ENCODE peak calls at places on chromosomes 13 and 19, in five cellular contexts. O is endodermal cell, H is NB4, G is Peyer's patch, Z is colonic mucosa. A is an unnamed sample.

GRCh38 chr13:110251227-110251791 is 55.6 kb downstream of the COL4A1 start:
- DNase-seq in G (no peak), H (no peak), Z (peak; percentile 15), O (no peak), A (no peak)

GRCh38 chr19:50005428-50005827 is 19.7 kb downstream of the VRK3 start:
- DNase-seq in G (no peak), H (no peak), Z (no peak), O (no peak), A (no peak)

GRCh38 chr13:64154514-64154913 is 2738.9 kb upstream of the PCDH20 start:
- DNase-seq in G (no peak), O (no peak), H (peak; percentile 4), Z (no peak), A (no peak)

GRCh38 chr19:42010245-42011126 is 16.5 kb upstream of the ATP1A3 start:
- DNase-seq in H (no peak), Z (no peak), O (no peak), G (no peak), A (no peak)

GRCh38 chr19:18879579-18880373 is 16.2 kb downstream of the CERS1 start:
- DNase-seq in O (peak; percentile 89), H (peak; percentile 63), G (peak; percentile 71), Z (peak; percentile 87), A (no peak)

GRCh38 chr13:34926513-34926912 is 15.6 kb upstream of the NBEA start:
- DNase-seq in G (no peak), O (no peak), Z (no peak), H (peak; percentile 27), A (no peak)

GRCh38 chr13:30943881-30944280 is 11.4 kb downstream of the TEX26 start:
- DNase-seq in G (no peak), H (no peak), O (no peak), Z (no peak), A (no peak)

GRCh38 chr13:101424381-101425155 is 8.3 kb upstream of the NALCN start:
- DNase-seq in Z (no peak), O (no peak), G (no peak), H (no peak), A (no peak)

GRCh38 chr13:60662595-60662994 is 265.6 kb downstream of the TDRD3 start:
- DNase-seq in Z (no peak), H (peak; percentile 19), G (no peak), O (no peak), A (no peak)

GRCh38 chr13:21538753-21539152 is 65.2 kb downstream of the MICU2 start:
- DNase-seq in G (no peak), H (no peak), O (no peak), Z (no peak), A (no peak)

GRCh38 chr13:98476538-98476966 is 100.4 kb downstream of the STK24 start:
- DNase-seq in Z (no peak), G (peak; percentile 93), H (peak; percentile 97), O (peak; percentile 80), A (peak; percentile 58)
- H3K4me3 ChIP-seq in Z (no peak overlapping the region), G (peak overlapping the region; percentile 0), H (peak overlapping the region; percentile 35), O (no peak overlapping the region), A (no peak overlapping the region)

DNA sequence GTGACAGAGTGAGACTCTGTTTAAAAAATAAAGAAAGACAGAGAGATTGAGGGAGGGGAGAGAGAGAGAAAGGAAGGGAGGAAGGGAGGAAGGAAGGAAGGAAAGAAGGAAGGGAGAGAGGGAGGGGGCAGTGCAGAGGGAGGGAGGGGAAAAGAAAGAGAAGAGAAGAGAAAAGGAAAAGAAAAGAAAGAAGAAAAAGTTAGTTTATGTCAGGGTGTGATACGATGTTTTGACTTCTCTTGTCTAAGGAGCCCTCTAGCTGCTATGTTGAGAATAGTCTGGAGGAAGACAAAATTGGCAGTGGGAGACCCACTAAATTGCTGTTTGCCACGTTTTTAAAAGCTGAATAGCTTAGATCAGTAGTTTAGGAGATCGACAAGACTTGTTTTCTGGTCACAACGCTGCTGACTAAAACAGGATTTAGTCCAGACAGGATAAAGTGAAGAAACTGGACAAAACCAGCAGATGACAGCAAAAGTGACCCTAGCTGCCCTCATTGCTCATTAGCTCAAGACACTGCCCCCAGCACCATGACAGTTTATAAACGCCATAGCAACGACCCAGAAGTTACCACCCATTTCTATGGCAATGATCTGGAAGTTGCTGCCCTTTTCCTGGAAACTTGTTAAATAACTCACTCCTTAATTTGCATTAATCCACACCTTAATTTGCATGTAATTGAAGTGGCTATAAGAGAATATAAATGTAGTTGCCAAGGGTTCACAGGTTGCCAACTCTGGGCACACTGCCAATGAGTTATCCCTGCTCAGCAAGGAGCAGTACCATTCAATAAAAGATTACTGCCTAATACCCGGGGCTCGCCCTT is 11.1 kb downstream of the TEX101 start:
- DNase-seq in O (peak; percentile 51), Z (peak; percentile 93), H (peak; percentile 26), G (peak; percentile 90), A (no peak)
- TF ChIP-seq CTCF in O (peak; percentile 72), Z (peak; percentile 49), H (peak; percentile 39), G (peak; percentile 57), A (no peak)

GRCh38 chr13:42860485-42860884 is 79.1 kb downstream of the FAM216B start:
- DNase-seq in H (no peak), O (no peak), G (no peak), Z (no peak), A (no peak)

GRCh38 chr13:42855416-42855815 is 74.0 kb downstream of the FAM216B start:
- DNase-seq in O (no peak), G (no peak), H (no peak), Z (no peak), A (no peak)

GRCh38 chr13:42864952-42865634 is 83.7 kb downstream of the FAM216B start:
- DNase-seq in G (no peak), O (no peak), Z (no peak), H (no peak), A (no peak)

GRCh38 chr13:42865703-42866102 is 84.3 kb downstream of the FAM216B start:
- DNase-seq in H (no peak), G (no peak), O (no peak), Z (no peak), A (no peak)

GRCh38 chr13:42859760-42860159 is 78.4 kb downstream of the FAM216B start:
- DNase-seq in Z (no peak), G (no peak), O (no peak), H (no peak), A (no peak)
- H3K4me3 ChIP-seq in Z (no peak overlapping the region), G (no peak overlapping the region), O (no peak overlapping the region), H (no peak overlapping the region), A (no peak overlapping the region)

DNA sequence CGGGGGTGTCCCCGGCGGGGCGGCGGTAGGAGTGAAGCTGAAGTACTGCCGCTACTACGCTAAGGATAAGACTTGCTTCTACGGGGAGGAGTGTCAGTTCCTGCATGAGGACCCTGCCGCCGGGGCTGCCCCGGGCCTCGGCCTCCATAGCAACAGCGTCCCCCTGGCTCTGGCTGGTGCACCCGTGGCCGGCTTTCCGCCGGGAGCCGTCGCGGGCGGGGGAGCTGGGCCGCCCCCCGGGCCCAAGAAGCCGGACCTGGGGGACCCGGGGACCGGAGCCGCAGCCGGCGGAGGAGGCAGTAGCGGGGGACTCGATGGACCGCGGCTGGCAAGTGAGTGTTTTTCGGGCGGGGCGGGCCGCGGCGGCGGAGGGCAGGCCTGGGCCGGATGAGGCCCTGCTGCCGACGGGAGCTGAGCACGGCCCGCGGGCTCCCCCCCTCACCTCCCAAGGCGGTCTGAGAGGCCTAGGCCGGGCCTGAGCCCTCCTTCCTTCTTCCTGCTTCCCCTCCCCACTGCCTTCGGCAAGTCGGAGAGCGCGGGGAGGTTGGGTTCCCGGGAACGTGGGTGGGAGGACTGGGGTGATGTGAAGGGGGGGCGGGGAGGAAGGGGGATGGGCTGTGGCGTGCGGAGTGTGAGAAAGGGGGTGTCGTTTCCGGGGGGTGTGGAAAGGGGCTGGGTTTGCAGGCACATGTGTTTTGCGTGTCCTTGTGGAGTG is 568 bp downstream of the PAN3 start:
- DNase-seq in Z (peak; percentile 91), G (peak; percentile 93), H (peak; percentile 98), O (peak; percentile 90), A (peak; percentile 78)
- TF ChIP-seq CTCF in Z (no peak), G (no peak), H (no peak), O (no peak), A (no peak)

GRCh38 chr19:39410620-39411005 is 1.9 kb upstream of the PLEKHG2 start:
- DNase-seq in O (no peak), H (peak; percentile 14), G (no peak), Z (peak; percentile 38), A (peak; percentile 42)

GRCh38 chr19:39408392-39409206 is 2.0 kb downstream of the ZFP36 start:
- DNase-seq in H (no peak), Z (peak; percentile 57), O (peak; percentile 64), G (no peak), A (peak; percentile 43)

GRCh38 chr19:39411006-39411831 is 1.2 kb upstream of the PLEKHG2 start:
- DNase-seq in H (peak; percentile 60), G (peak; percentile 88), O (peak; percentile 70), Z (peak; percentile 84), A (peak; percentile 73)

GRCh38 chr19:39409207-39409885 is 2.7 kb downstream of the ZFP36 start:
- DNase-seq in O (peak; percentile 97), H (peak; percentile 72), Z (peak; percentile 97), G (peak; percentile 97), A (peak; percentile 94)

DNA sequence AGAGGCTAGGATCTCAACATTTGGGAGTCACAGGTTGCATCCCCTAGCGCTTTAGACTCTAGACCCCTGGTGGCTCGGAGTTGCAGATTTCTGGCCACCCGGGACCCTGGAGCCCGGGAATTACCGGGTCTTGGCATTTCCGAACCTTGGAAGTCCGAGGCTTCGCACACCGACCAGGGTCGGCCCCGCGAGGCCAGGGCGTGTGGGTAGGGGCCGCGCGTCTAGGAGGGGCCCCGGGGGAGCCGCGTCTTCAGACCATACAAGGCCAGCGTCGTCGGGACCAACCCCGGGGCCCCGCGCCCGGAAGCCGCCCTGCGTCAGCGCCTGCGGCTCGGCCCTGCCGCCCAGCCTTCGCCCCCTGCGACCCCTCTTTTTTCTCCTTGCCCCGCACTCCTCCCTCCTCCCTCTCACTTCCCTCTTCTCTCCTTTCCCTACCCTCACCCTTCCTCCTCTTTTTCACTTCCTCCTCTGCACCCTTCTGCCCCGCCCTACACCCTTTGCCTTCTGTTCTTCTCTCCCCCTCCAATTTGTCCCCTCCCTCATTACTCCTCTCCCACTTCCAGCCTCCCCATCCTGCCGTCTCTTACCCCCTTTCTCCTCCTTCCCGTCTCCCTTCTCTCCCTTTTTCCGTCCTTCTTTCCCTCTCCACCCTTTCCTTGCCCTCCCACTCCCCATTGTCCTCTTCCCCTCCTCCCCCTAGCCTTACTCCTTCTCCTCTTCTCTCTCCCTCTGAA is 2.4 kb upstream of the PLEKHG2 start:
- DNase-seq in Z (peak; percentile 76), H (peak; percentile 80), O (no peak), G (peak; percentile 92), A (peak; percentile 85)
- H3K4me3 ChIP-seq in Z (peak overlapping the region; percentile 96), H (peak overlapping the region; percentile 59), O (peak overlapping the region; percentile 95), G (peak overlapping the region; percentile 91), A (peak overlapping the region; percentile 83)

DNA sequence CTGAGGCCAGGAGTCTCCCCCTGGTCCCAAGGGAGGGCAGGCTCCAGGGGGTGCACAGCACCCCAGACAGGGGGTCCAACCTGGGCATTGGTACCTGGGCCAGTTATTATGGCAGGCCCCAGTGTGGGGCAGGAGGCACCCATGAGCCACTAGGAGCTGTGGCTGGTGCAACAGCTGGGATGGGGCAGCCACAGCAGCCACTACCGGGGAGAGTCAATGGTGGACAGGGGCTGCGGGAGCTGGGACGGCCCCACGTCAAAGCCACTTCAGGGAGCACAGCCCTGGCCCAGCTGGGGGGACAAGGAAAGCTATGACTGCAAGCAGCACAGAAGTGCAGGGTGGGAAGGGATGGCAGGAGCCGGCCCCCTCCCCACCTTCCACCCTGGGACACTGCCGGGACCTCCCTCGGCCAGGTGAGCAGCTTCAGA is 5.6 kb downstream of the C19orf25 start:
- DNase-seq in O (no peak), H (no peak), Z (no peak), G (no peak), A (no peak)
- TF ChIP-seq CTCF in O (no peak), H (no peak), Z (no peak), G (no peak), A (no peak)